ENCODE peak calls at places on chromosomes 5 and 9, in six cellular contexts. C, Y, W, J, P and B are unnamed samples.
A peak's percentile ranks its signal among the peaks of the same experiment; 100 is the strongest.

GRCh38 chr5:174937201-174938130 is 213.1 kb downstream of the MSX2 start:
- DNase-seq in C (no peak), Y (no peak), W (no peak), J (no peak), P (no peak), B (no peak)

GRCh38 chr5:176542596-176543427 is 5.6 kb upstream of the RNF44 start:
- DNase-seq in C (no peak), Y (no peak), W (peak; percentile 14), J (peak; percentile 44), P (peak; percentile 55), B (no peak)

GRCh38 chr9:70746316-70746715 is 331.9 kb upstream of the KLF9 start:
- DNase-seq in C (no peak), Y (no peak), W (no peak), J (no peak), P (no peak), B (no peak)

GRCh38 chr5:128084228-128085167 is 932 bp downstream of the SLC12A2 start:
- DNase-seq in C (no peak), Y (peak; percentile 27), W (peak; percentile 36), J (peak; percentile 44), P (peak; percentile 58), B (peak; percentile 61)

GRCh38 chr9:135590486-135591079 is 29.0 kb downstream of the PAEP start:
- DNase-seq in C (no peak), Y (no peak), W (no peak), J (no peak), P (no peak), B (no peak)

GRCh38 chr5:146002491-146002890 is 66.1 kb downstream of the SH3RF2 start:
- DNase-seq in C (no peak), Y (no peak), W (no peak), J (no peak), P (no peak), B (no peak)

GRCh38 chr5:66198837-66199236 is 54.7 kb downstream of the SREK1 start:
- DNase-seq in C (no peak), Y (no peak), W (no peak), J (no peak), P (no peak), B (no peak)

GRCh38 chr5:3827624-3828023 is 232.0 kb downstream of the IRX1 start:
- DNase-seq in C (no peak), Y (no peak), W (no peak), J (no peak), P (no peak), B (no peak)

GRCh38 chr9:132988244-132989013 is 9.9 kb downstream of the GFI1B start:
- DNase-seq in C (no peak), Y (no peak), W (no peak), J (no peak), P (no peak), B (no peak)

GRCh38 chr9:126435626-126436025 is 109.0 kb downstream of the MVB12B start:
- DNase-seq in C (no peak), Y (no peak), W (no peak), J (no peak), P (no peak), B (no peak)

GRCh38 chr9:68685770-68686169 is 19.3 kb upstream of the PIP5K1B start:
- DNase-seq in C (no peak), Y (no peak), W (no peak), J (no peak), P (no peak), B (no peak)

GRCh38 chr9:95087659-95088242 is 229.8 kb downstream of the FANCC start:
- DNase-seq in C (no peak), Y (peak; percentile 17), W (no peak), J (no peak), P (no peak), B (no peak)

GRCh38 chr5:81969226-81969625 is 2.6 kb upstream of the ATG10 start:
- DNase-seq in C (no peak), Y (no peak), W (no peak), J (no peak), P (no peak), B (no peak)

GRCh38 chr9:35914307-35914807 is 5.1 kb downstream of the SPAAR start:
- DNase-seq in C (no peak), Y (no peak), W (peak; percentile 34), J (peak; percentile 83), P (peak; percentile 88), B (peak; percentile 88)

GRCh38 chr9:129814432-129815223 is 9.3 kb downstream of the TOR1A start:
- DNase-seq in C (no peak), Y (no peak), W (no peak), J (no peak), P (no peak), B (no peak)